ENCODE peak calls at places on chromosomes 3 and 15, in four cellular contexts. Z, O, L and F are unnamed samples.
A peak's percentile ranks its signal among the peaks of the same experiment; 100 is the strongest.

GRCh38 chr3:30644615-30645014 is 38.2 kb downstream of the TGFBR2 start:
- DNase-seq in L (no peak), Z (no peak), O (peak; percentile 75), F (no peak)

GRCh38 chr3:4824948-4825325 is 154.3 kb upstream of the BHLHE40 start:
- DNase-seq in L (peak; percentile 13), Z (peak; percentile 81), O (no peak), F (no peak)

GRCh38 chr3:16355864-16356263 is 90.9 kb downstream of the OXNAD1 start:
- DNase-seq in O (no peak), Z (no peak), L (no peak), F (no peak)

GRCh38 chr3:143471705-143472104 is 352.1 kb downstream of the CHST2 start:
- DNase-seq in O (no peak), Z (no peak), L (no peak), F (no peak)

GRCh38 chr15:35173444-35174118 is 88.5 kb upstream of the NANOGP8 start:
- DNase-seq in L (no peak), Z (no peak), O (no peak), F (no peak)

GRCh38 chr3:99902091-99902490 is 84.4 kb downstream of the CMSS1 start:
- DNase-seq in L (no peak), O (no peak), Z (no peak), F (no peak)

GRCh38 chr15:63054281-63054683 is 11.7 kb downstream of the TPM1 start:
- DNase-seq in Z (no peak), L (no peak), O (no peak), F (no peak)

GRCh38 chr3:52432225-52432624 is 12.7 kb downstream of the SEMA3G start:
- DNase-seq in L (no peak), Z (no peak), O (no peak), F (no peak)

GRCh38 chr3:46365737-46366524 is 4.8 kb upstream of the CCR5 start:
- DNase-seq in L (no peak), O (no peak), Z (no peak), F (no peak)

GRCh38 chr3:191329654-191330308 is 545 bp downstream of the UTS2B start:
- DNase-seq in L (no peak), O (no peak), Z (no peak), F (peak; percentile 48)

GRCh38 chr15:81484076-81484475 is 110.1 kb upstream of the TMC3 start:
- DNase-seq in Z (no peak), L (no peak), O (no peak), F (no peak)

GRCh38 chr3:42683875-42684593 is 1.3 kb upstream of the KLHL40 start:
- DNase-seq in O (no peak), Z (peak; percentile 76), L (peak; percentile 61), F (peak; percentile 83)

GRCh38 chr3:177359601-177360357 is 162.5 kb upstream of the TBL1XR1 start:
- DNase-seq in Z (peak; percentile 93), L (peak; percentile 98), O (peak; percentile 94), F (peak; percentile 94)

GRCh38 chr3:112128843-112129727 is 4.0 kb downstream of the GCSAM start:
- DNase-seq in O (peak; percentile 61), Z (no peak), L (no peak), F (no peak)

GRCh38 chr15:100073982-100074381 is 267.8 kb downstream of the ADAMTS17 start:
- DNase-seq in O (no peak), Z (no peak), L (no peak), F (no peak)

GRCh38 chr15:60546764-60547163 is 67.8 kb upstream of the ICE2 start:
- DNase-seq in L (no peak), O (no peak), Z (no peak), F (no peak)

GRCh38 chr3:11290743-11291680 is 18.8 kb downstream of the ATG7 start:
- DNase-seq in O (peak; percentile 41), L (no peak), Z (no peak), F (no peak)

GRCh38 chr3:170058127-170058526 is 20.3 kb downstream of the GPR160 start:
- DNase-seq in O (no peak), L (no peak), Z (no peak), F (no peak)

GRCh38 chr15:74543583-74543982 is 2.6 kb downstream of the ARID3B start:
- DNase-seq in O (peak; percentile 41), Z (no peak), L (no peak), F (no peak)

GRCh38 chr3:5186089-5186853 is 1.2 kb upstream of the EDEM1 start:
- DNase-seq in O (no peak), L (no peak), Z (no peak), F (peak; percentile 8)

GRCh38 chr3:45693941-45694521 is 4.8 kb downstream of the SACM1L start:
- DNase-seq in Z (no peak), L (no peak), O (peak; percentile 60), F (no peak)

DNA sequence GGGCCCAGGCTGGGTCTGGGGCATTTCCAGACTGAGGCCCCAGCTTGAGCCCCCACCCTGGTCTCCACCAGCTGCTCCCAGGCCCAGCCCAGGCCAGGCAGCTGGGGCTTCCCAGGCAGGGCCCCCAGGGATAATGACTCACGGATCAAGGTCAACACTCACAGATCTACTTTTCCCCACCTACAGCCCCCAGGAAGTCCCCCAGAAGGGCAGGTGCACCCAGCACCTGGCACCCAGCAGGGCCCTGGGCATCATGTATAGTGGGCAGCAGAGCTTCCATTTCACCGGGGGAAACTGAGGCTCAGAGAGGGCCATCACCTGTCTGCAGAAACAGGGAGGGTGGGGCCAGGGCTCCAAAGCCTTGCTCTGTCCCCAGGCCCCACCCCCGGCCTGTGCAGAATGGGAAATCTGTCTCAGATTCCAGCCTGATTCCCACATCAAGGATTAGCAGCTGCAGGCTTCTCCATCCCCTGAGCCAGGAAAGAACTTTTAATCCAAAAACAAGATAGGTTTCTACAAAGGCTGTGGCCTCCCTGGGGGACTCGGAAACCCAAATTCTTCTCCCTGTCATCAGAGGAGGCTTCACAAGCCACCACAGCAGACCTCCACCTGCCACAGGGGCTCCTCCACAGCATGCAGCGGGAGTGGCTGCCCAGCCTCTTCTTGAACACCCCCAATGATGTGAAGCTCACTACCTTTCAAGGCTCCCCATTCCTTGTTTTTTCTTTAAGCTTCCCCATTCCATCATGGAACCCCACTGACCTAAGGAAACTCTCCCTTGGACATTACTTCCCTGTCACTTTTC is 49.8 kb downstream of the IQSEC1 start:
- DNase-seq in L (no peak), Z (peak; percentile 28), O (no peak), F (peak; percentile 90)
- H3K27ac ChIP-seq in L (no peak overlapping the region), Z (peak overlapping the region; percentile 75), O (no peak overlapping the region), F (peak overlapping the region; percentile 88)

GRCh38 chr15:67826717-67827560 is 1.6 kb downstream of the SKOR1 start:
- DNase-seq in O (no peak), L (no peak), Z (no peak), F (no peak)

GRCh38 chr15:67825880-67826716 is 789 bp downstream of the SKOR1 start:
- DNase-seq in O (no peak), L (no peak), Z (no peak), F (no peak)

GRCh38 chr15:67823371-67824156 is 1.7 kb upstream of the SKOR1 start:
- DNase-seq in Z (no peak), O (no peak), L (no peak), F (peak; percentile 69)

GRCh38 chr15:67824157-67824899 is 981 bp upstream of the SKOR1 start:
- DNase-seq in L (no peak), Z (no peak), O (no peak), F (peak; percentile 47)

DNA sequence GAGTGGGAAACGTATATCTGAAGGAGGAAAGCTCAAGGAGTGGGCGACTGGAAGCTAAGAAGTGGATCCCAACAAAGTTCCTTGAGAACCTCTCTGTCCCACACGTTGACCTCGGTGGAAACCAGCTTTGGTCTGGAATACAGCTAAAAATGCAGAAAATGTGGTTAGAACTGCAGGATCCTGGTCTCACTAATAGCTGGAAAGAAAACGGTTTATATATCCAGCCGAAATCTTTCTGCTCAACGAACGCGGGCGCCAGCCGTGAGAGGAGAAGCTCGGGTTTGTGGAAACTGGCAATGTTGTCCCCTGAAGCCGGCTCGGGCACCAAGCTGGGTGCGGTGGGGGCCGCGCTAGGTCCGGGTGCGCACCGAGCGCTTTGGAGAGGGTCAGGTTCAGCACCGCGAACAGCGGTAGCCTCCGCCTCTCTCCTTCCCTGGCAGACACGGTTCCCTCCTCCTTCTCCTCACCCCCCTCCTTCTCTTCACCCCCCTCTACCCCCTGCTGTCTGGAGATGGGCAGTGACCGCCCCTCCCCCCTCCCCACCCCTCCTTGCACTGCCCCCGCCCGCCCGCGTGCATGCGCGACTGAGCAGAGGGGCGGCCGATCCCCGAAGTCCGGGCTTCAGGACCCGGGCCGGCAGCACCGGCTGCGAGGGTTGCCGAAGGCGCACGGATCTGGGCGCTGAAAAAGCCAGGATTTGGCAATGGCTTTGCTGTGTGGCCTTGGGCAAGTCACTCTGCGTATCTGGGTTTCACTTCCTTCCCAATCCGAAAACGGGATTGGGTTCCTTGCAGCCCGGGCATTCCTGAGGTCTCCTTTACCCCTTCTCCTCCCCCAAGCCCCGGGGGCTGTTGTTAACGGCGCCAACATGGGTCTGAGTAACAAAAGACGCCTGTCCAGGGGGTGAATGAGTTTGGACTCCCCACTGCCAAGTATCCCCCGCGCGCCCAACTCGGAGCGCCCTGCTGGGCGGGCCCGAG is at the start of gene SKOR1:
- DNase-seq in Z (no peak), O (no peak), L (no peak), F (no peak)
- H3K4me1 ChIP-seq in Z (peaks cover 22% of the 10 kb centered on the region), O (peaks cover 75% of the 10 kb centered on the region), L (no peaks in the 10 kb centered on the region), F (no peaks in the 10 kb centered on the region)

DNA sequence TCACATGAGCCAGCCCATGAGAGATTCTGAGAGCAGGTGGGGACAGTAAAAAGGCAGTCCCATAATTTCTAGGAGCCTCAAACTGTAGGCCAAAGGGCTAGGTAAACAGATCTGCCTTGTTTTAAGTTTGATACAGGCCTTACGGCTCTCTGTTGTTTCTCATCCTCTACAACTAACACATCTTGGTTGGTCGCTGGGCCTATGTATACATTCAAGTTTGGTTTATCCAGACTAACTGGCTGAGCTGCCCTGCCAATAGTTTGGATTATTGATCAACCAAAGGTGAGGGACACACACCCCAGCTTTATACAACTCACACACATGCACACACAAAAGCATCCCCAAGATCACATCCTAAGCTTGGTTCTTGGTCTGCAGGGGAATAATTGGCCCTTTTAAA is 3.0 kb downstream of the SIAH2 start:
- DNase-seq in Z (no peak), O (no peak), L (no peak), F (no peak)
- H3K4me3 ChIP-seq in Z (no peak overlapping the region), O (peak overlapping the region; percentile 81), L (no peak overlapping the region), F (no peak overlapping the region)

DNA sequence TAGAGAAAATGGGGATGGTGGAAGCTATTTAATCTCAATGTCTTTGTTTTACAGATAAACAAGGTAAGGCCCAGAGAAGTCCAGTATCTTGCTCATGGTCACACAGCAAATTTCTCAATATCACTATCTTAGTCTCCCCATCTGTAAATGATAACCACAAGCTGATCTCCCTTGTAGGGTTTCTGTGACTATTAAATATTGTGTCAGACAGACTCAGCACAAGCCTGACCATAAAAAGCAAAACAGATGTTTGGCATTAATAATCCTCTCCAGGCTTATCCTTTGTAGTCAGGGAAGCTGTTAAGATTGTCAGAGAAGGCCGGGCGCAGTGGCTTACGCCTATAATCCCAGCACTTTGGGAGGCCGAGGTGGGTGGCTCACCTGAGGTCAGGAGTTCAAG is 173.2 kb upstream of the PRICKLE2 start:
- DNase-seq in L (no peak), O (no peak), Z (no peak), F (no peak)
- H3K27ac ChIP-seq in L (no peak overlapping the region), O (no peak overlapping the region), Z (peak overlapping the region; percentile 72), F (no peak overlapping the region)

GRCh38 chr3:188594137-188594536 is 440.2 kb downstream of the LPP start:
- DNase-seq in O (no peak), Z (no peak), L (no peak), F (no peak)

GRCh38 chr3:188590556-188590955 is 436.6 kb downstream of the LPP start:
- DNase-seq in O (no peak), Z (no peak), L (no peak), F (no peak)

GRCh38 chr3:188584162-188584529 is 430.2 kb downstream of the LPP start:
- DNase-seq in L (no peak), O (no peak), Z (no peak), F (no peak)

GRCh38 chr3:188584958-188585689 is 431.2 kb downstream of the LPP start:
- DNase-seq in O (no peak), Z (no peak), L (no peak), F (no peak)

GRCh38 chr3:188589056-188589455 is 435.1 kb downstream of the LPP start:
- DNase-seq in O (no peak), L (no peak), Z (no peak), F (no peak)
- H3K4me1 ChIP-seq in O (no peaks in the 10 kb centered on the region), L (peaks cover 7% of the 10 kb centered on the region), Z (peaks cover 22% of the 10 kb centered on the region), F (no peaks in the 10 kb centered on the region)